ENCODE peak calls at places on chromosome 22, in six cellular contexts. A is breast epithelium, E is body of pancreas, H is lower leg skin, P is lower lobe of right lung, M is Caco-2. R is an unnamed sample.

GRCh38 chr22:30309981-30310672 is 16.6 kb downstream of the TBC1D10A start:
- DNase-seq in M (no peak), H (peak), A (no peak), P (peak), E (peak), R (no peak)

GRCh38 chr22:35274154-35274871 is 17.0 kb downstream of the HMGXB4 start:
- DNase-seq in P (no peak), H (no peak), A (no peak), E (no peak), M (no peak), R (no peak)

GRCh38 chr22:33529424-33530113 is 390.7 kb downstream of the LARGE1 start:
- DNase-seq in E (no peak), H (no peak), P (no peak), M (no peak), A (no peak), R (no peak)

GRCh38 chr22:30420401-30421178 is 5.0 kb upstream of the MTFP1 start:
- DNase-seq in H (no peak), A (no peak), E (no peak), M (no peak), P (no peak), R (peak)

GRCh38 chr22:33328789-33329296 is 270.7 kb upstream of the SYN3 start:
- DNase-seq in P (no peak), M (peak), E (no peak), A (no peak), H (no peak), R (peak)

GRCh38 chr22:46287873-46288751 is 8.6 kb upstream of the GTSE1 start:
- DNase-seq in A (no peak), M (no peak), H (no peak), E (no peak), P (peak), R (no peak)

GRCh38 chr22:50613291-50613981 is 12.8 kb downstream of the MAPK8IP2 start:
- DNase-seq in H (no peak), M (no peak), P (peak), E (peak), A (peak), R (peak)

GRCh38 chr22:50258361-50259292 is 2.9 kb downstream of the MAPK12 start:
- DNase-seq in H (no peak), M (no peak), E (no peak), A (no peak), P (no peak), R (no peak)

GRCh38 chr22:43826142-43827093 is 14.3 kb upstream of the EFCAB6 start:
- DNase-seq in P (no peak), M (no peak), A (no peak), H (no peak), E (peak), R (no peak)

GRCh38 chr22:47367107-47367690 is 604.7 kb downstream of the TBC1D22A start:
- DNase-seq in A (peak), M (peak), P (no peak), E (no peak), H (no peak), R (no peak)

GRCh38 chr22:31176923-31177322 is 16.9 kb downstream of the RNF185 start:
- DNase-seq in P (no peak), M (no peak), A (no peak), H (no peak), E (no peak), R (no peak)

GRCh38 chr22:46362221-46362933 is 26.9 kb downstream of the TRMU start:
- DNase-seq in A (no peak), E (peak), M (no peak), H (no peak), P (peak), R (no peak)

GRCh38 chr22:49368221-49368975 is 459.3 kb downstream of the BRD1 start:
- DNase-seq in A (peak), M (no peak), H (peak), E (peak), P (peak), R (no peak)

GRCh38 chr22:47180796-47181195 is 418.3 kb downstream of the TBC1D22A start:
- DNase-seq in H (no peak), A (no peak), M (no peak), E (no peak), P (no peak), R (no peak)

GRCh38 chr22:29811377-29811776 is 26.7 kb downstream of the ASCC2 start:
- DNase-seq in A (no peak), E (no peak), P (peak), M (no peak), H (no peak), R (peak)

GRCh38 chr22:31344369-31345330 is 1.5 kb downstream of the PATZ1 start:
- DNase-seq in E (peak), P (peak), M (no peak), A (peak), H (peak), R (no peak)

GRCh38 chr22:17870408-17870807 is 96.1 kb upstream of the BID start:
- DNase-seq in E (no peak), A (no peak), H (no peak), M (no peak), P (no peak), R (no peak)

GRCh38 chr22:17563936-17564391 is 666 bp downstream of the SLC25A18 start:
- DNase-seq in M (no peak), A (no peak), H (peak), E (no peak), P (no peak), R (no peak)

GRCh38 chr22:32708835-32709234 is 92.7 kb upstream of the TIMP3 start:
- DNase-seq in H (no peak), E (no peak), P (no peak), A (no peak), M (no peak), R (no peak)

GRCh38 chr22:28600546-28601143 is 79.0 kb downstream of the TTC28 start:
- DNase-seq in A (no peak), E (no peak), H (no peak), M (no peak), P (no peak), R (peak)

GRCh38 chr22:26360169-26360885 is 68.7 kb upstream of the ASPHD2 start:
- DNase-seq in P (peak), A (peak), H (peak), E (peak), M (peak), R (peak)

GRCh38 chr22:22465094-22465602 is 43.4 kb downstream of the ZNF280B start:
- DNase-seq in E (no peak), M (no peak), P (no peak), H (no peak), A (no peak), R (no peak)

GRCh38 chr22:45784357-45785277 is 113.0 kb downstream of the ATXN10 start:
- DNase-seq in M (no peak), E (no peak), H (no peak), P (no peak), A (no peak), R (no peak)

GRCh38 chr22:30994960-30995359 is 25.9 kb downstream of the TUG1 start:
- DNase-seq in M (no peak), A (no peak), H (no peak), P (no peak), E (no peak), R (no peak)

GRCh38 chr22:49850959-49851815 is 2.5 kb upstream of the ZBED4 start:
- DNase-seq in A (no peak), M (no peak), E (no peak), P (no peak), H (no peak), R (no peak)

GRCh38 chr22:47355776-47356432 is 593.5 kb downstream of the TBC1D22A start:
- DNase-seq in H (no peak), A (no peak), M (no peak), E (no peak), P (no peak), R (no peak)

GRCh38 chr22:38038890-38039812 is 18.1 kb upstream of the PICK1 start:
- DNase-seq in A (no peak), P (no peak), E (no peak), H (no peak), M (no peak), R (no peak)

GRCh38 chr22:30224161-30224857 is 22.2 kb downstream of the LIF start:
- DNase-seq in M (no peak), E (no peak), H (no peak), A (no peak), P (no peak), R (peak)

GRCh38 chr22:50676211-50676636 is 3.6 kb downstream of the SHANK3 start:
- DNase-seq in H (no peak), M (no peak), A (no peak), E (no peak), P (no peak), R (no peak)

GRCh38 chr22:49052023-49052538 is 775.6 kb downstream of the BRD1 start:
- DNase-seq in M (no peak), A (no peak), P (no peak), E (peak), H (no peak), R (no peak)

GRCh38 chr22:49423125-49423650 is 404.5 kb downstream of the BRD1 start:
- DNase-seq in A (no peak), P (no peak), H (no peak), E (no peak), M (no peak), R (no peak)

GRCh38 chr22:47237890-47238480 is 475.5 kb downstream of the TBC1D22A start:
- DNase-seq in E (no peak), H (no peak), P (no peak), A (no peak), M (no peak), R (no peak)

GRCh38 chr22:45069925-45070324 is 60.1 kb upstream of the PHF21B start:
- DNase-seq in P (no peak), M (no peak), H (no peak), A (no peak), E (no peak), R (no peak)

GRCh38 chr22:48178536-48178935 is 1416.1 kb downstream of the TBC1D22A start:
- DNase-seq in P (no peak), H (no peak), A (no peak), E (no peak), M (no peak), R (no peak)

GRCh38 chr22:30335236-30335635 is 8.5 kb upstream of the TBC1D10A start:
- DNase-seq in P (no peak), E (no peak), H (no peak), M (no peak), A (no peak), R (no peak)

GRCh38 chr22:21104126-21104691 is 58.5 kb downstream of the LRRC74B start:
- DNase-seq in M (no peak), E (no peak), P (no peak), H (no peak), A (no peak), R (no peak)
- TF ChIP-seq CTCF in M (no peak), E (no peak), P (no peak), H (no peak), A (no peak), R (peak)

GRCh38 chr22:25028841-25029141 is 76.3 kb downstream of the KIAA1671 start:
- DNase-seq in E (no peak), M (no peak), A (no peak), P (no peak), H (no peak), R (no peak)

GRCh38 chr22:25029181-25029580 is 76.7 kb downstream of the KIAA1671 start:
- DNase-seq in P (no peak), E (no peak), H (no peak), M (no peak), A (no peak), R (no peak)

GRCh38 chr22:25027552-25027951 is 75.0 kb downstream of the KIAA1671 start:
- DNase-seq in H (no peak), A (no peak), P (no peak), E (no peak), M (no peak), R (no peak)

GRCh38 chr22:25027052-25027525 is 74.6 kb downstream of the KIAA1671 start:
- DNase-seq in P (no peak), E (no peak), M (peak), A (no peak), H (no peak), R (no peak)

GRCh38 chr22:25027959-25028840 is 75.7 kb downstream of the KIAA1671 start:
- DNase-seq in E (no peak), P (no peak), M (no peak), A (no peak), H (no peak), R (peak)
- TF ChIP-seq CTCF in E (peak), P (peak), M (peak), A (no peak), H (no peak), R (no peak)

DNA sequence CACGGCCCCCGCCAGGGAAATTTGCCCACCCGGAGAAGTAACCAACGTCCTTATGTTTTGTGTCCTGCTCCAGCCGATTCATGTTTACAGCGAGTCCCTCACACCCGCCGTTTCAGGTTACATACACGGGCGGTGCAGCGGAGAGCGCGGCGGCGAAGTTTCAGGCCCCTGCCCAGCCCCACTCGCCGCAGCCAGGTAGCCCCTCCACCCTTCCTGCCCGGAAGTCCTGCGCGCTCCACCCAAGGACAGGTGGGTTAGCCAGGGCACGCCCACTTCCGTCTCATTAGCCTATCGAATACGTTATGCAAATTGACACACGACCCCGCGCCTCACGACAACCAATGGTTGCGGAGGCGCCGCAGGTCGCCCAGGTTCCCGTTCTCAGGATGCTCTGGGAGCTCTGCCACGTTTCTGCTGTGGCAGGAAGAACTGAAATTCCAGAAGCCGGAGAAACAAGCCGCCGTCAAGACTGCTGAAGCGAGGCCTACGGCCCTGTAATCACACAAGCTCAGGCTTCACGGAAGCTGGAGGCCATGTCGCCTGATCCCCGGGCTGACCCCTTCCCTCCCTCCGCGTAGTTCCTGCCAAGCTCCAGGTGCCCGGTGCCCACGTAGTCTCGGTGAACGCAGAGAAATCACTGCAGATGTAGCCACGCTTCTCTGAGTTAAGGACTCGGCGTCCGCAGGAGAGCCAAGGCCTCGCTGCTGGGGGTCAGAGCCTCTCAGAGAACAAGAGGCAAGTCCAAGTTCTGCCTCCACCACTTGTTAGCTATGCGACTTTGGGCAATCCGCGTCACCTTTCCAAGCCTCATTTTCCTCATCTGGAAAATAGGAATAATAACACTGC is 22.4 kb upstream of the MYH9 start:
- DNase-seq in H (peak), M (peak), P (peak), E (peak), A (peak), R (peak)
- TF ChIP-seq CTCF in H (no peak), M (peak), P (no peak), E (peak), A (peak), R (peak)

GRCh38 chr22:39418696-39419095 is 19.1 kb downstream of the TAB1 start:
- DNase-seq in M (no peak), P (no peak), E (no peak), A (no peak), H (no peak), R (no peak)
- TF ChIP-seq CTCF in M (no peak), P (no peak), E (no peak), A (no peak), H (no peak), R (no peak)

DNA sequence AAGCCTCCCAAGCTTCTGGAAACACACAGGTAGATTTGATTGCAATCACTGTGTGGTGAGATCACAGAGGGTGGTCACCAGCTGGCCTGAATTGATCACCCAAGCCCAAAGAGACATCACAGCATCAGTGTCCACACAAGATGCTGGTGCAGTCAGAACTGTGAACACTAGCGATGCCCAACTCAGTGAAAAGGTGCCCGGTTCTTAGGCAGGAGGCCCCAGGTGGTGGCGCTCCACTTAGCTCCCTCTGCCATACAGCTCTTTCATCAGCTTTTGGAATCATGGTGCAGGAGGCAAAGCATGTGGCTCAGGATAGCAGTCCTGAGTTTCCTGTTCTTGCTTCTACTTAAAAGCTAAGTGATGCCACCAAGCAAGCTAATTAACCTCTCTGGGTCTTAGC is 11.1 kb downstream of the DGCR2 start:
- DNase-seq in H (no peak), E (no peak), M (no peak), A (no peak), P (no peak), R (no peak)
- TF ChIP-seq CTCF in H (no peak), E (no peak), M (no peak), A (no peak), P (no peak), R (no peak)

GRCh38 chr22:42296883-42297282 is 26.4 kb upstream of the TCF20 start:
- DNase-seq in H (no peak), M (no peak), E (no peak), P (no peak), A (no peak), R (no peak)
- TF ChIP-seq CTCF in H (no peak), M (no peak), E (no peak), P (no peak), A (no peak), R (peak)